ENCODE peak calls at places on chromosome 5, in eight cellular contexts. U is lower lobe of right lung, P is PC-3, Q is colonic mucosa, H is IMR-90, W is tibial nerve, K is psoas muscle, N is heart right ventricle. C is an unnamed sample.

GRCh38 chr5:145681686-145682085 is 153.5 kb downstream of the PRELID2 start:
- DNase-seq in H (peak; percentile 73), Q (peak; percentile 76), W (peak; percentile 25), N (peak; percentile 46), K (no peak), U (no peak), P (peak; percentile 81), C (peak; percentile 63)

GRCh38 chr5:75566710-75567309 is 44.4 kb upstream of the ANKDD1B start:
- DNase-seq in N (peak; percentile 21), P (peak; percentile 88), W (no peak), Q (no peak), K (no peak), H (peak; percentile 96), U (no peak), C (peak; percentile 82)

GRCh38 chr5:34930527-34930844 is 1.1 kb downstream of the DNAJC21 start:
- DNase-seq in U (no peak), Q (no peak), P (peak; percentile 74), K (no peak), W (no peak), H (peak; percentile 73), N (no peak), C (peak; percentile 20)

GRCh38 chr5:130605200-130605599 is 559.9 kb downstream of the HINT1 start:
- DNase-seq in W (no peak), K (no peak), P (peak; percentile 57), Q (no peak), N (no peak), U (no peak), H (no peak), C (peak; percentile 49)

GRCh38 chr5:154309361-154309725 is 118.8 kb downstream of the GALNT10 start:
- DNase-seq in Q (no peak), N (no peak), K (no peak), P (no peak), W (no peak), H (peak; percentile 60), U (no peak), C (no peak)

GRCh38 chr5:156394642-156395393 is 67.9 kb downstream of the SGCD start:
- DNase-seq in N (peak; percentile 23), U (no peak), H (peak; percentile 33), P (no peak), Q (no peak), K (no peak), W (no peak), C (no peak)

GRCh38 chr5:172107606-172108005 is 80.4 kb downstream of the STK10 start:
- DNase-seq in H (peak; percentile 84), Q (no peak), W (no peak), P (peak; percentile 57), U (peak; percentile 28), K (no peak), N (no peak), C (peak; percentile 46)

GRCh38 chr5:160083012-160083436 is 36.2 kb downstream of the PWWP2A start:
- DNase-seq in P (peak; percentile 77), U (no peak), H (peak; percentile 81), W (no peak), Q (no peak), N (no peak), K (no peak), C (peak; percentile 56)

GRCh38 chr5:135667662-135668061 is 88.9 kb upstream of the CXCL14 start:
- DNase-seq in Q (no peak), H (no peak), K (no peak), P (no peak), N (no peak), U (no peak), W (no peak), C (peak; percentile 62)

GRCh38 chr5:84255318-84255717 is 129.4 kb downstream of the EDIL3 start:
- DNase-seq in K (no peak), U (no peak), W (no peak), H (peak; percentile 48), Q (no peak), N (no peak), P (peak; percentile 67), C (peak; percentile 31)

GRCh38 chr5:32123058-32123805 is 50.9 kb downstream of the GOLPH3 start:
- DNase-seq in U (no peak), Q (no peak), P (no peak), H (peak; percentile 29), K (no peak), N (no peak), W (no peak), C (no peak)

GRCh38 chr5:32126691-32127090 is 47.4 kb downstream of the GOLPH3 start:
- DNase-seq in N (no peak), U (no peak), W (no peak), Q (no peak), K (no peak), H (peak; percentile 5), P (no peak), C (no peak)

GRCh38 chr5:32127759-32128158 is 46.4 kb downstream of the GOLPH3 start:
- DNase-seq in U (no peak), W (no peak), Q (no peak), N (no peak), H (no peak), P (no peak), K (no peak), C (no peak)

GRCh38 chr5:32129074-32129598 is 45.0 kb downstream of the GOLPH3 start:
- DNase-seq in N (no peak), P (no peak), Q (no peak), H (no peak), W (no peak), K (no peak), U (no peak), C (no peak)

DNA sequence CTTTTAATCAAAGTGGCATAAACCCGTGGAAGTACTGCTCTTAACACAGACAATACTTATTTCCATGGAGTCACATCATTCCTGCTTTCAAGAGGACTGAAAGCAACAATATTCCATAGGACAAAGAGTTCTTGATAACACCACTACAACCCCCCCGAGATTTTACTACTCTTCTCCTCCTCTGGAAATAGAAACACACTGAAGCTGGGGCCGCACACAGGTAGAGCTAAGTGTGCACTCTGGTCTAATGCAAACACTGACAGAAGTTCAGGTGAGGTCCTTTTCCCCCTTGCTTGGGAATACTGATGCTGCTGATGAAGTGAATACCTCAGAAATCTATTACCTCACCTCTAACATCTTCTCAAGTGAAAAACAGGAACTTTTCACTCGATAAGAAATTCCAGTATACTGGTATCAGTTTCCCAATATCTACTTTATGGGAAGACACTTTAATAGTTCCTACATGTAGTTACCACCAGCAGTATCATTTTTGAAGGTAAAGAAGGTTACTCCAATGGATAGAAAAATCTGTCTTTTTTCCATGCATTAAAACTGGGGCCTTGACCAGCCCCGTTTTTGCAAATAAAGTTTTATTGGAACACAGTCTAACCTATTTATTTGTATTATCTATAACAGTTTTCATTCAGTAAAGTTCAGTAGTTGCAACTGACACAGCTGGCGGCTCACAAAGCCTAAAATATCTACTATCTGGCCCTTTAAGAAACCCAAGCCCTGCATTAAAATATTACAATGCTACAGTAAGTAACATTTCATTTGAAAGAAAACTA is 50.0 kb downstream of the GOLPH3 start:
- DNase-seq in P (no peak), U (no peak), W (no peak), N (no peak), K (no peak), H (no peak), Q (no peak), C (no peak)
- H3K36me3 ChIP-seq in P (peaks cover 22% of the 10 kb centered on the region), U (peaks cover 70% of the 10 kb centered on the region), W (no peaks in the 10 kb centered on the region), N (peaks cover 73% of the 10 kb centered on the region), K (peaks cover 57% of the 10 kb centered on the region), H (peaks cover 24% of the 10 kb centered on the region), Q (no peaks in the 10 kb centered on the region), C (peaks cover 10% of the 10 kb centered on the region)

GRCh38 chr5:178525906-178526732 is 64.1 kb downstream of the COL23A1 start:
- DNase-seq in N (no peak), U (no peak), P (peak; percentile 35), K (no peak), Q (no peak), H (no peak), W (no peak), C (no peak)
- H3K27ac ChIP-seq in N (peak overlapping the region; percentile 81), U (no peak overlapping the region), P (no peak overlapping the region), K (no peak overlapping the region), Q (no peak overlapping the region), H (no peak overlapping the region), W (no peak overlapping the region), C (no peak overlapping the region)

DNA sequence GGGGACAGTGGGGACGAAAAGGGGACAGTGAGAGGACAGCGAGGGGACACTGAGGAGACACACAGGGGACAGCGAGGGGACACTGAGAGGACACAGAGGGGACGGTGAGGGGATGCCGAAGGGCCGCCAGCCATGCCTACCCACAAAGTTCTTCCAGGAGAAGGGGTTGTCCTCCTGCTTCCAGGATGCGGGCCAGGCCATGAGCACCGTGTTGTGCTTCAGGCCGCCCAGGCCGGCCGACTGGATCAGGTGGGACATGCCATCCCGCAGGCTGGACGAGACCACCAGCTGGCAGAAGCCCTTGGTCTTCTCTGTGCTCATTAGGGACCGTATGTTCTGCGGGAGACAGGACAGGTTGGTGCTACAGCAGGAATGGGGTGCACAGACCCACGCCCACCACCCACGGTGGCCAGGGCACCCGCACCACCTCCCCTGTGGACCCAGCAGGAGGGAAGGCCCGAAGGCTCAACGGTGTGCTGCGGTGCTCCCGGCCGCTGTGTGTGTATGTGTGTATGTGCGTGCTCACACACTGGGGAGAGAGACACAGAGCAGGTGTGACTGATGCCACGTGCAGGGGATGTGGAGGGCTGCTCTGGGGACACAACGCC is 46.6 kb downstream of the SLC12A7 start:
- DNase-seq in Q (no peak), H (no peak), K (no peak), N (no peak), P (no peak), U (no peak), W (no peak), C (no peak)
- H3K36me3 ChIP-seq in Q (no peaks in the 10 kb centered on the region), H (peaks cover 24% of the 10 kb centered on the region), K (peaks cover 1% of the 10 kb centered on the region), N (peaks cover 69% of the 10 kb centered on the region), P (no peaks in the 10 kb centered on the region), U (peaks cover 67% of the 10 kb centered on the region), W (no peaks in the 10 kb centered on the region), C (no peaks in the 10 kb centered on the region)

GRCh38 chr5:148910216-148910615 is 83.8 kb downstream of the ADRB2 start:
- DNase-seq in Q (no peak), H (no peak), U (no peak), P (no peak), W (no peak), K (no peak), N (no peak), C (no peak)

GRCh38 chr5:148909766-148910165 is 83.4 kb downstream of the ADRB2 start:
- DNase-seq in W (no peak), U (no peak), Q (peak; percentile 58), K (no peak), H (no peak), N (no peak), P (peak; percentile 73), C (peak; percentile 33)

GRCh38 chr5:148911386-148911785 is 85.0 kb downstream of the ADRB2 start:
- DNase-seq in K (no peak), N (no peak), H (no peak), P (peak; percentile 89), W (no peak), Q (no peak), U (no peak), C (peak; percentile 14)

GRCh38 chr5:148912146-148912545 is 85.7 kb downstream of the ADRB2 start:
- DNase-seq in P (peak; percentile 56), W (no peak), K (no peak), H (peak; percentile 18), U (no peak), Q (no peak), N (no peak), C (peak; percentile 15)

DNA sequence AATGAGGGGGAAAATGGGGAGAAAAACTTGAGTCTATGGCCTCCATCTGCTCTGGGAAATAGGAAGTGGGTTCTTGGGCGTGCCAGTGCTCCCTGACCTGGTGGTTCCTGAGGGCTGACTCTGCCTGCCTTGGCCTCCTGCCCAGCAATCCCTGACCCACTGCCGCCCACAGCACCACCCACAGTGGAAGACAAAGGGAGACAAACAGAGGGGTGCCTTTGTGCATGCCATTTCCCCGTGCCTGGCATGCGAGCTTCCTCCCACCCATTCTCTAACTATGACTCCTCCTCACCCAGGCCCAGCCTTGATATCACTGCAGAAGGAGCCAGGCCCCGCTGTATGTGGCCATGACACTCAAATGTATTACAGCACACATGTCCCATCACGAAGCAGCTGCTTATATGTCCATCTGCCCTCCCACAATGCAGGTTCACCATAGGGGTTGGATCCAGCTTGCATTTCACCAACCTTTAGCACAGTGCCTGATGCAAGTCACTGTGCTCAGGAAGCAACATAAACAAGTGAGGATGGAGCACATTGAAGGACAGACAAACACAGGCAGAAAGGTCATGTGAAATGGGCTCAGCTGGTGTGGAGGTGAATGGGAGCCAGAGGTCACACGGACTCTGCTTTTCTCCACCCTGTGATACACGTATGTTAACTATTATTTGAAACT is 84.4 kb downstream of the ADRB2 start:
- DNase-seq in N (no peak), W (peak; percentile 17), U (peak; percentile 86), H (peak; percentile 64), K (no peak), Q (peak; percentile 61), P (peak; percentile 100), C (peak; percentile 91)
- H3K27ac ChIP-seq in N (no peak overlapping the region), W (peak overlapping the region; percentile 61), U (peak overlapping the region; percentile 33), H (peak overlapping the region; percentile 21), K (no peak overlapping the region), Q (no peak overlapping the region), P (peak overlapping the region; percentile 88), C (peak overlapping the region; percentile 100)

C was measured in mammary epithelial cell.